ENCODE peak calls at places on chromosomes 3 and 15, in seven cellular contexts. One of them, this sample, is unnamed.

GRCh38 chr3:55487376-55488241 is 503 bp upstream of the WNT5A start:
- DNase-seq in AG04450: no peak
- DNase-seq in BE2C: no peak
- DNase-seq in epithelial cell of esophagus: peak; percentile 51
- DNase-seq in GM13977: peak; percentile 63
- DNase-seq in nephron progenitor cell: peak; percentile 66
- DNase-seq in AG10803: peak; percentile 84
- DNase-seq in this sample: peak; percentile 75

GRCh38 chr3:189365609-189366564 is 194.1 kb downstream of the TPRG1 start:
- DNase-seq in AG04450: no peak
- DNase-seq in BE2C: no peak
- DNase-seq in epithelial cell of esophagus: no peak
- DNase-seq in GM13977: no peak
- DNase-seq in nephron progenitor cell: no peak
- DNase-seq in AG10803: peak; percentile 55
- DNase-seq in this sample: no peak

GRCh38 chr3:150299221-150299620 is 108.9 kb upstream of the TSC22D2 start:
- DNase-seq in AG04450: no peak
- DNase-seq in BE2C: no peak
- DNase-seq in epithelial cell of esophagus: no peak
- DNase-seq in GM13977: no peak
- DNase-seq in nephron progenitor cell: peak; percentile 46
- DNase-seq in AG10803: no peak
- DNase-seq in this sample: no peak

GRCh38 chr3:9068044-9068443 is 104.8 kb upstream of the RAD18 start:
- DNase-seq in AG04450: no peak
- DNase-seq in BE2C: no peak
- DNase-seq in epithelial cell of esophagus: no peak
- DNase-seq in GM13977: no peak
- DNase-seq in nephron progenitor cell: no peak
- DNase-seq in AG10803: peak; percentile 17
- DNase-seq in this sample: no peak

GRCh38 chr15:39598958-39599845 is 18.3 kb downstream of the THBS1 start:
- DNase-seq in AG04450: no peak
- DNase-seq in BE2C: no peak
- DNase-seq in epithelial cell of esophagus: peak; percentile 34
- DNase-seq in GM13977: no peak
- DNase-seq in nephron progenitor cell: no peak
- DNase-seq in AG10803: peak; percentile 90
- DNase-seq in this sample: peak; percentile 64

GRCh38 chr3:161744366-161744765 is 247.8 kb downstream of the OTOL1 start:
- DNase-seq in AG04450: no peak
- DNase-seq in BE2C: no peak
- DNase-seq in epithelial cell of esophagus: no peak
- DNase-seq in GM13977: no peak
- DNase-seq in nephron progenitor cell: no peak
- DNase-seq in AG10803: no peak
- DNase-seq in this sample: no peak

GRCh38 chr15:70196314-70197291 is 98.9 kb upstream of the TLE3 start:
- DNase-seq in AG04450: peak; percentile 69
- DNase-seq in BE2C: no peak
- DNase-seq in epithelial cell of esophagus: peak; percentile 100
- DNase-seq in GM13977: peak; percentile 91
- DNase-seq in nephron progenitor cell: peak; percentile 80
- DNase-seq in AG10803: peak; percentile 90
- DNase-seq in this sample: peak; percentile 100

GRCh38 chr3:32455609-32456428 is 46.8 kb downstream of the CMTM6 start:
- DNase-seq in AG04450: no peak
- DNase-seq in BE2C: no peak
- DNase-seq in epithelial cell of esophagus: no peak
- DNase-seq in GM13977: no peak
- DNase-seq in nephron progenitor cell: no peak
- DNase-seq in AG10803: no peak
- DNase-seq in this sample: no peak

GRCh38 chr15:58433597-58434333 is 2.0 kb downstream of the LIPC start:
- DNase-seq in AG04450: no peak
- DNase-seq in BE2C: no peak
- DNase-seq in epithelial cell of esophagus: no peak
- DNase-seq in GM13977: no peak
- DNase-seq in nephron progenitor cell: no peak
- DNase-seq in AG10803: peak; percentile 67
- DNase-seq in this sample: no peak

GRCh38 chr3:55434789-55435188 is 52.3 kb downstream of the WNT5A start:
- DNase-seq in AG04450: no peak
- DNase-seq in BE2C: no peak
- DNase-seq in epithelial cell of esophagus: peak; percentile 37
- DNase-seq in GM13977: peak; percentile 20
- DNase-seq in nephron progenitor cell: no peak
- DNase-seq in AG10803: no peak
- DNase-seq in this sample: no peak

GRCh38 chr3:264394-265156 is 68.0 kb downstream of the CHL1 start:
- DNase-seq in AG04450: peak; percentile 93
- DNase-seq in BE2C: no peak
- DNase-seq in epithelial cell of esophagus: peak; percentile 98
- DNase-seq in GM13977: no peak
- DNase-seq in nephron progenitor cell: no peak
- DNase-seq in AG10803: peak; percentile 60
- DNase-seq in this sample: peak; percentile 12

GRCh38 chr3:86047329-86047625 is 943.7 kb downstream of the VGLL3 start:
- DNase-seq in AG04450: no peak
- DNase-seq in BE2C: no peak
- DNase-seq in epithelial cell of esophagus: no peak
- DNase-seq in GM13977: no peak
- DNase-seq in nephron progenitor cell: no peak
- DNase-seq in AG10803: no peak
- DNase-seq in this sample: no peak

GRCh38 chr15:25850154-25851111 is 12.7 kb downstream of the ATP10A start:
- DNase-seq in AG04450: no peak
- DNase-seq in BE2C: no peak
- DNase-seq in epithelial cell of esophagus: peak; percentile 56
- DNase-seq in GM13977: no peak
- DNase-seq in nephron progenitor cell: peak; percentile 55
- DNase-seq in AG10803: peak; percentile 85
- DNase-seq in this sample: no peak

GRCh38 chr15:75065467-75065850 is 42.1 kb downstream of the PPCDC start:
- DNase-seq in AG04450: no peak
- DNase-seq in BE2C: no peak
- DNase-seq in epithelial cell of esophagus: no peak
- DNase-seq in GM13977: no peak
- DNase-seq in nephron progenitor cell: no peak
- DNase-seq in AG10803: no peak
- DNase-seq in this sample: no peak

GRCh38 chr15:31278056-31278445 is 48.6 kb upstream of the KLF13 start:
- DNase-seq in AG04450: no peak
- DNase-seq in BE2C: no peak
- DNase-seq in epithelial cell of esophagus: no peak
- DNase-seq in GM13977: no peak
- DNase-seq in nephron progenitor cell: no peak
- DNase-seq in AG10803: no peak
- DNase-seq in this sample: no peak

GRCh38 chr3:148794357-148794756 is 33.3 kb upstream of the CPB1 start:
- DNase-seq in AG04450: no peak
- DNase-seq in BE2C: no peak
- DNase-seq in epithelial cell of esophagus: no peak
- DNase-seq in GM13977: no peak
- DNase-seq in nephron progenitor cell: no peak
- DNase-seq in AG10803: no peak
- DNase-seq in this sample: no peak

GRCh38 chr3:69129531-69129930 is 7.1 kb upstream of the LMOD3 start:
- DNase-seq in AG04450: no peak
- DNase-seq in BE2C: no peak
- DNase-seq in epithelial cell of esophagus: no peak
- DNase-seq in GM13977: no peak
- DNase-seq in nephron progenitor cell: no peak
- DNase-seq in AG10803: peak; percentile 76
- DNase-seq in this sample: no peak

GRCh38 chr3:40191251-40191650 is 118.3 kb upstream of the EIF1B start:
- DNase-seq in AG04450: no peak
- DNase-seq in BE2C: no peak
- DNase-seq in epithelial cell of esophagus: no peak
- DNase-seq in GM13977: no peak
- DNase-seq in nephron progenitor cell: no peak
- DNase-seq in AG10803: no peak
- DNase-seq in this sample: no peak

GRCh38 chr3:40190056-40190455 is 119.5 kb upstream of the EIF1B start:
- DNase-seq in AG04450: no peak
- DNase-seq in BE2C: no peak
- DNase-seq in epithelial cell of esophagus: no peak
- DNase-seq in GM13977: no peak
- DNase-seq in nephron progenitor cell: no peak
- DNase-seq in AG10803: no peak
- DNase-seq in this sample: no peak

GRCh38 chr3:40191850-40192448 is 117.6 kb upstream of the EIF1B start:
- DNase-seq in AG04450: peak; percentile 10
- DNase-seq in BE2C: peak; percentile 44
- DNase-seq in epithelial cell of esophagus: peak; percentile 58
- DNase-seq in GM13977: peak; percentile 74
- DNase-seq in nephron progenitor cell: peak; percentile 75
- DNase-seq in AG10803: peak; percentile 43
- DNase-seq in this sample: no peak

GRCh38 chr3:40189118-40189517 is 120.4 kb upstream of the EIF1B start:
- DNase-seq in AG04450: no peak
- DNase-seq in BE2C: no peak
- DNase-seq in epithelial cell of esophagus: no peak
- DNase-seq in GM13977: no peak
- DNase-seq in nephron progenitor cell: no peak
- DNase-seq in AG10803: no peak
- DNase-seq in this sample: no peak

DNA sequence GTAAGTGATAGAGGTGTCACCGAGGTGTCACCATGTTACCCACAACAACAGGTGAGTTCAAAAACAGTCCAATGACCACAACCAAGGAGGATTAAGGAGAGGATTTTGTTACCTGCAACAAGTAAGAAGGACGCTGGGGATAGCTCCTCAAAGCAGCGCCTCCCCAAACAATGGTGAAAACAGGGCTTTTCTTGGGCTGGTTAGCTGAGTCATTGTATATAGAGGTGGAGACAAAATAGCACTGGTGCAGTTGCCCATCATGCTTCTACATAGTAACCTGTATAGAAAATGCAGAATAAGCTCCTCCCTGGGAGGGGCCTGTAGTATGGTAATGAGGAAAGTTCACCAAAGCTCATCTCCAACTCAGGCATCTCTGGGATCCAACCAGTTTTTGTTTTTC is 116.9 kb upstream of the EIF1B start:
- DNase-seq in AG04450: no peak
- DNase-seq in BE2C: no peak
- DNase-seq in epithelial cell of esophagus: peak; percentile 24
- DNase-seq in GM13977: no peak
- DNase-seq in nephron progenitor cell: no peak
- DNase-seq in AG10803: no peak
- DNase-seq in this sample: no peak
- TF ChIP-seq CTCF in AG04450: no peak
- TF ChIP-seq CTCF in BE2C: no peak
- TF ChIP-seq CTCF in epithelial cell of esophagus: no peak
- TF ChIP-seq CTCF in GM13977: no peak
- TF ChIP-seq CTCF in nephron progenitor cell: no peak
- TF ChIP-seq CTCF in AG10803: no peak
- TF ChIP-seq CTCF in this sample: no peak

GRCh38 chr3:65347166-65347565 is 659.4 kb upstream of the ADAMTS9 start:
- DNase-seq in AG04450: no peak
- DNase-seq in BE2C: no peak
- DNase-seq in epithelial cell of esophagus: no peak
- DNase-seq in GM13977: no peak
- DNase-seq in nephron progenitor cell: no peak
- DNase-seq in AG10803: no peak
- DNase-seq in this sample: no peak
- TF ChIP-seq CTCF in AG04450: no peak
- TF ChIP-seq CTCF in BE2C: no peak
- TF ChIP-seq CTCF in epithelial cell of esophagus: no peak
- TF ChIP-seq CTCF in GM13977: no peak
- TF ChIP-seq CTCF in nephron progenitor cell: no peak
- TF ChIP-seq CTCF in AG10803: no peak
- TF ChIP-seq CTCF in this sample: no peak

GRCh38 chr15:71708741-71709140 is 101.6 kb upstream of the NR2E3 start:
- DNase-seq in AG04450: no peak
- DNase-seq in BE2C: no peak
- DNase-seq in epithelial cell of esophagus: no peak
- DNase-seq in GM13977: no peak
- DNase-seq in nephron progenitor cell: no peak
- DNase-seq in AG10803: no peak
- DNase-seq in this sample: no peak

GRCh38 chr15:71708052-71708432 is 102.3 kb upstream of the NR2E3 start:
- DNase-seq in AG04450: no peak
- DNase-seq in BE2C: no peak
- DNase-seq in epithelial cell of esophagus: no peak
- DNase-seq in GM13977: no peak
- DNase-seq in nephron progenitor cell: no peak
- DNase-seq in AG10803: peak; percentile 10
- DNase-seq in this sample: no peak

GRCh38 chr15:71705151-71705550 is 105.2 kb upstream of the NR2E3 start:
- DNase-seq in AG04450: no peak
- DNase-seq in BE2C: no peak
- DNase-seq in epithelial cell of esophagus: no peak
- DNase-seq in GM13977: no peak
- DNase-seq in nephron progenitor cell: no peak
- DNase-seq in AG10803: peak; percentile 65
- DNase-seq in this sample: peak; percentile 34

GRCh38 chr15:71706461-71707229 is 103.7 kb upstream of the NR2E3 start:
- DNase-seq in AG04450: no peak
- DNase-seq in BE2C: no peak
- DNase-seq in epithelial cell of esophagus: no peak
- DNase-seq in GM13977: no peak
- DNase-seq in nephron progenitor cell: no peak
- DNase-seq in AG10803: no peak
- DNase-seq in this sample: no peak

DNA sequence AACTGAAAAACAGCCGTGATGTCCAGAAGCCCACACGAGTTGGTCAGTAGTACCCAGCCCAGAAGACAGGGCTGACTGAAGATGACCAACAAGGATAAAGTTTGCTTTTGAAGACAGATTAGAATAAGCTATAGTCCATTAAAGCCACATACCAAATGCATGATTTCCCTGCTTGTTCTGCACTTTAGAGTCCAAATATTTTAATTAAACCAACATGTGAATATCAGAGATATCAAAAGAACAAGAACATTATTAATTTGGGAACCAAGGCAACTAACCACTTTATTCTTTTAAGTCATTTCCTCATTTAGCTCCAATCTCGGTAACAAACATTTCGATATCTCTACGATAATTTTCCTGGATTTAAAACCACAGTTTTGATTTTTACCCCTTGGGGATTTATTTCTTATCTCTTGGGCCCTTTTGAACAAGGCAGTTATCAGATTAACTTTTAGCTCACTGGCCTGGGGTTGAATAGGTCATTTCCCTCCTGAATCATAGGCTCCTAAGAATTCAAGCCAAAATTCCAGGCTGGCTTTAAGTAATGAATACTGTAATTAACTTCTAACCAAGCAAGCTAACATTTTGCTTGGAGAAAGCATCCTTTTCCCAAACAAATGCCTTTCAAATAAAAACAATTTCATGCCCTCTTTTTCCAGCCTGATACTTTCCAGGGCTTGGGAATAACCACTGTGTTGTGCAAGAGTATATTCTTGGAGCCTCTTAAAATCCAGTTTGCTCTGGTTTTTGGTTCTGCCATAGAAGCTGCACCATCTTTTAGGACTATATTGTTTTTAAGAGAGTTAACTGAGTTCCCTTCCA is 102.9 kb upstream of the NR2E3 start:
- DNase-seq in AG04450: no peak
- DNase-seq in BE2C: no peak
- DNase-seq in epithelial cell of esophagus: no peak
- DNase-seq in GM13977: no peak
- DNase-seq in nephron progenitor cell: no peak
- DNase-seq in AG10803: peak; percentile 54
- DNase-seq in this sample: no peak
- TF ChIP-seq CTCF in AG04450: no peak
- TF ChIP-seq CTCF in BE2C: no peak
- TF ChIP-seq CTCF in epithelial cell of esophagus: no peak
- TF ChIP-seq CTCF in GM13977: no peak
- TF ChIP-seq CTCF in nephron progenitor cell: no peak
- TF ChIP-seq CTCF in AG10803: no peak
- TF ChIP-seq CTCF in this sample: no peak

GRCh38 chr15:48800811-48801460 is 9.9 kb downstream of the CEP152 start:
- DNase-seq in AG04450: no peak
- DNase-seq in BE2C: no peak
- DNase-seq in epithelial cell of esophagus: peak; percentile 43
- DNase-seq in GM13977: no peak
- DNase-seq in nephron progenitor cell: no peak
- DNase-seq in AG10803: peak; percentile 50
- DNase-seq in this sample: peak; percentile 25
- TF ChIP-seq CTCF in AG04450: peak; percentile 59
- TF ChIP-seq CTCF in BE2C: peak; percentile 59
- TF ChIP-seq CTCF in epithelial cell of esophagus: peak; percentile 36
- TF ChIP-seq CTCF in GM13977: peak; percentile 42
- TF ChIP-seq CTCF in nephron progenitor cell: no peak
- TF ChIP-seq CTCF in AG10803: peak; percentile 66
- TF ChIP-seq CTCF in this sample: peak; percentile 66